ENCODE peak calls at places on chromosomes 2 and 18, in eight cellular contexts. Y is HepG2; Q is tibial artery; Z is GM20000; U is NCI-H1105; M is lower leg skin; A is M059J; P is CD4-positive, alpha-beta T cell. K is an unnamed sample.

GRCh38 chr2:190627881-190628412 is 20.9 kb upstream of the NAB1 start:
- DNase-seq in Q (no peak), U (peak), P (peak), A (no peak), Y (no peak), Z (peak), M (no peak), K (no peak)

GRCh38 chr2:214465386-214466146 is 54.7 kb downstream of the VWC2L start:
- DNase-seq in Q (peak), U (no peak), M (no peak), A (peak), Z (no peak), P (no peak), Y (peak), K (no peak)

GRCh38 chr2:88658890-88659881 is 31.9 kb upstream of the EIF2AK3 start:
- DNase-seq in Y (peak), U (no peak), Z (no peak), Q (peak), P (no peak), M (peak), A (peak), K (peak)

GRCh38 chr2:676647-677055 is 555 bp downstream of the TMEM18 start:
- DNase-seq in Q (peak), P (no peak), Z (peak), M (peak), A (peak), Y (peak), U (peak), K (no peak)

GRCh38 chr2:25419678-25420242 is 78.0 kb upstream of the DNMT3A start:
- DNase-seq in P (no peak), Z (peak), A (no peak), Y (no peak), M (no peak), U (no peak), Q (no peak), K (no peak)

GRCh38 chr2:224709276-224709675 is 6.9 kb downstream of the CCDC195 start:
- DNase-seq in U (no peak), P (no peak), A (no peak), Q (no peak), Y (no peak), M (no peak), Z (no peak), K (no peak)

GRCh38 chr2:113812204-113812603 is 55.8 kb upstream of the SLC35F5 start:
- DNase-seq in A (no peak), Z (no peak), P (no peak), U (no peak), M (no peak), Q (no peak), Y (no peak), K (no peak)

GRCh38 chr2:127463155-127463991 is 45.1 kb downstream of the PROC start:
- DNase-seq in P (no peak), Z (no peak), Q (no peak), Y (no peak), A (no peak), U (no peak), M (no peak), K (peak)

GRCh38 chr18:46360841-46361240 is 256.7 kb downstream of the HAUS1 start:
- DNase-seq in Z (no peak), Q (no peak), A (no peak), Y (no peak), P (no peak), U (no peak), M (no peak), K (no peak)

GRCh38 chr2:181998045-181998444 is 12.4 kb downstream of the PPP1R1C start:
- DNase-seq in U (peak), P (no peak), Q (no peak), A (no peak), M (no peak), Y (no peak), Z (no peak), K (no peak)

GRCh38 chr18:68738572-68738971 is 23.7 kb upstream of the TMX3 start:
- DNase-seq in M (no peak), Q (no peak), Y (no peak), U (no peak), A (no peak), P (no peak), Z (no peak), K (no peak)

GRCh38 chr18:3002766-3003165 is 10.2 kb downstream of the LPIN2 start:
- DNase-seq in Y (peak), M (no peak), Q (no peak), P (no peak), A (no peak), U (no peak), Z (no peak), K (no peak)

GRCh38 chr2:20812779-20813178 is 10.1 kb downstream of the LDAH start:
- DNase-seq in Q (no peak), P (no peak), A (no peak), Y (no peak), M (no peak), Z (no peak), U (no peak), K (no peak)

GRCh38 chr2:20400787-20401494 is 45.9 kb upstream of the RHOB start:
- DNase-seq in U (no peak), A (peak), M (no peak), P (no peak), Z (no peak), Q (no peak), Y (no peak), K (no peak)

GRCh38 chr2:27967076-27967475 is 76.5 kb downstream of the BABAM2 start:
- DNase-seq in Z (no peak), Q (no peak), A (no peak), P (no peak), Y (no peak), U (no peak), M (no peak), K (no peak)

GRCh38 chr2:201406077-201406662 is 45.1 kb downstream of the TRAK2 start:
- DNase-seq in Z (no peak), Y (peak), M (peak), P (no peak), A (peak), Q (no peak), U (peak), K (no peak)

GRCh38 chr2:159571540-159572260 is 44.6 kb downstream of the BAZ2B start:
- DNase-seq in U (no peak), Z (no peak), Y (no peak), Q (no peak), P (no peak), A (no peak), M (no peak), K (no peak)

GRCh38 chr18:80068571-80069272 is 34.5 kb downstream of the RBFA start:
- DNase-seq in Y (no peak), P (no peak), U (no peak), Q (no peak), M (no peak), A (no peak), Z (no peak), K (no peak)

GRCh38 chr2:8761529-8762164 is 75.8 kb downstream of the KIDINS220 start:
- DNase-seq in U (peak), A (peak), P (no peak), Q (no peak), Z (peak), Y (peak), M (no peak), K (no peak)

GRCh38 chr18:9943311-9943710 is 29.5 kb downstream of the VAPA start:
- DNase-seq in P (no peak), A (no peak), Z (no peak), U (no peak), Q (no peak), M (no peak), Y (no peak), K (no peak)

GRCh38 chr2:105397959-105398521 is 811 bp downstream of the FHL2 start:
- DNase-seq in P (no peak), M (no peak), A (no peak), Q (no peak), U (no peak), Z (peak), Y (no peak), K (no peak)

GRCh38 chr2:207041753-207042152 is 102.4 kb downstream of the CPO start:
- DNase-seq in M (no peak), Y (no peak), Z (no peak), A (no peak), U (no peak), P (no peak), Q (no peak), K (no peak)

GRCh38 chr2:231795525-231796327 is 9.5 kb downstream of the COPS7B start:
- DNase-seq in Q (no peak), A (peak), P (no peak), Y (peak), U (peak), Z (no peak), M (no peak), K (no peak)

GRCh38 chr2:241859436-241860183 is 916 bp upstream of the PDCD1 start:
- DNase-seq in A (no peak), M (peak), Q (peak), Y (no peak), U (no peak), Z (peak), P (peak), K (no peak)

GRCh38 chr2:39642054-39642742 is 23.5 kb upstream of the TMEM178A start:
- DNase-seq in Z (no peak), A (peak), M (no peak), U (no peak), P (no peak), Y (peak), Q (no peak), K (no peak)

GRCh38 chr2:37389984-37390765 is 45.7 kb downstream of the QPCT start:
- DNase-seq in Y (peak), Q (no peak), A (peak), Z (peak), M (no peak), P (peak), U (no peak), K (peak)

GRCh38 chr2:233387667-233388528 is 33.6 kb downstream of the DGKD start:
- DNase-seq in Z (no peak), U (peak), M (peak), Y (peak), P (no peak), Q (peak), A (peak), K (no peak)